ENCODE peak calls at places on chromosomes 5 and 9, in five cellular contexts. One of them, this sample, is unnamed.

GRCh38 chr5:170623576-170624181 is 119.9 kb downstream of the KCNIP1 start:
- DNase-seq in astrocyte: no peak
- DNase-seq in substantia nigra: peak
- DNase-seq in tibial nerve: no peak
- DNase-seq in breast epithelium: no peak
- DNase-seq in this sample: no peak

GRCh38 chr5:147751156-147751830 is 31.2 kb downstream of the JAKMIP2 start:
- DNase-seq in astrocyte: no peak
- DNase-seq in substantia nigra: peak
- DNase-seq in tibial nerve: no peak
- DNase-seq in breast epithelium: peak
- DNase-seq in this sample: no peak

GRCh38 chr9:93968451-93969327 is 13.5 kb upstream of the BARX1 start:
- DNase-seq in astrocyte: peak
- DNase-seq in substantia nigra: no peak
- DNase-seq in tibial nerve: no peak
- DNase-seq in breast epithelium: no peak
- DNase-seq in this sample: no peak

GRCh38 chr9:93893899-93894690 is 61.1 kb downstream of the BARX1 start:
- DNase-seq in astrocyte: no peak
- DNase-seq in substantia nigra: no peak
- DNase-seq in tibial nerve: no peak
- DNase-seq in breast epithelium: no peak
- DNase-seq in this sample: no peak

GRCh38 chr9:138023394-138024124 is 146.0 kb downstream of the CACNA1B start:
- DNase-seq in astrocyte: no peak
- DNase-seq in substantia nigra: no peak
- DNase-seq in tibial nerve: no peak
- DNase-seq in breast epithelium: peak
- DNase-seq in this sample: no peak

GRCh38 chr9:35195683-35196082 is 33.9 kb downstream of the UNC13B start:
- DNase-seq in astrocyte: peak
- DNase-seq in substantia nigra: no peak
- DNase-seq in tibial nerve: no peak
- DNase-seq in breast epithelium: no peak
- DNase-seq in this sample: no peak

GRCh38 chr5:156411131-156411727 is 84.3 kb downstream of the SGCD start:
- DNase-seq in astrocyte: peak
- DNase-seq in substantia nigra: no peak
- DNase-seq in tibial nerve: no peak
- DNase-seq in breast epithelium: no peak
- DNase-seq in this sample: no peak

GRCh38 chr5:135269828-135270545 is 129.0 kb downstream of the MACROH2A1 start:
- DNase-seq in astrocyte: peak
- DNase-seq in substantia nigra: no peak
- DNase-seq in tibial nerve: no peak
- DNase-seq in breast epithelium: no peak
- DNase-seq in this sample: peak

GRCh38 chr9:115597330-115597729 is 479.4 kb upstream of the TNC start:
- DNase-seq in astrocyte: no peak
- DNase-seq in substantia nigra: no peak
- DNase-seq in tibial nerve: no peak
- DNase-seq in breast epithelium: no peak
- DNase-seq in this sample: no peak

GRCh38 chr5:172548311-172548731 is 92.7 kb upstream of the NEURL1B start:
- DNase-seq in astrocyte: no peak
- DNase-seq in substantia nigra: peak
- DNase-seq in tibial nerve: no peak
- DNase-seq in breast epithelium: no peak
- DNase-seq in this sample: no peak

GRCh38 chr5:157748740-157749461 is 5.4 kb downstream of the LSM11 start:
- DNase-seq in astrocyte: peak
- DNase-seq in substantia nigra: no peak
- DNase-seq in tibial nerve: no peak
- DNase-seq in breast epithelium: no peak
- DNase-seq in this sample: no peak

GRCh38 chr5:111932628-111933027 is 175.6 kb upstream of the NREP start:
- DNase-seq in astrocyte: peak
- DNase-seq in substantia nigra: no peak
- DNase-seq in tibial nerve: no peak
- DNase-seq in breast epithelium: no peak
- DNase-seq in this sample: no peak

GRCh38 chr9:90455316-90455715 is 187.3 kb downstream of the DIRAS2 start:
- DNase-seq in astrocyte: no peak
- DNase-seq in substantia nigra: no peak
- DNase-seq in tibial nerve: no peak
- DNase-seq in breast epithelium: no peak
- DNase-seq in this sample: no peak

GRCh38 chr5:2224689-2225088 is 342.0 kb upstream of the IRX4 start:
- DNase-seq in astrocyte: no peak
- DNase-seq in substantia nigra: no peak
- DNase-seq in tibial nerve: no peak
- DNase-seq in breast epithelium: no peak
- DNase-seq in this sample: no peak

GRCh38 chr9:110892689-110893088 is 145.6 kb downstream of the LPAR1 start:
- DNase-seq in astrocyte: no peak
- DNase-seq in substantia nigra: no peak
- DNase-seq in tibial nerve: no peak
- DNase-seq in breast epithelium: no peak
- DNase-seq in this sample: no peak
- H3K27ac ChIP-seq in astrocyte: no peak
- H3K27ac ChIP-seq in substantia nigra: no peak
- H3K27ac ChIP-seq in tibial nerve: no peak
- H3K27ac ChIP-seq in breast epithelium: peak
- H3K27ac ChIP-seq in this sample: peak

GRCh38 chr9:99137225-99137624 is 32.3 kb downstream of the TGFBR1 start:
- DNase-seq in astrocyte: no peak
- DNase-seq in substantia nigra: no peak
- DNase-seq in tibial nerve: no peak
- DNase-seq in breast epithelium: no peak
- DNase-seq in this sample: no peak

GRCh38 chr9:99134893-99135341 is 30.0 kb downstream of the TGFBR1 start:
- DNase-seq in astrocyte: peak
- DNase-seq in substantia nigra: no peak
- DNase-seq in tibial nerve: no peak
- DNase-seq in breast epithelium: no peak
- DNase-seq in this sample: no peak

GRCh38 chr9:99138424-99139284 is 33.7 kb downstream of the TGFBR1 start:
- DNase-seq in astrocyte: no peak
- DNase-seq in substantia nigra: no peak
- DNase-seq in tibial nerve: no peak
- DNase-seq in breast epithelium: no peak
- DNase-seq in this sample: no peak

GRCh38 chr9:99133145-99133544 is 28.2 kb downstream of the TGFBR1 start:
- DNase-seq in astrocyte: no peak
- DNase-seq in substantia nigra: no peak
- DNase-seq in tibial nerve: no peak
- DNase-seq in breast epithelium: no peak
- DNase-seq in this sample: no peak

DNA sequence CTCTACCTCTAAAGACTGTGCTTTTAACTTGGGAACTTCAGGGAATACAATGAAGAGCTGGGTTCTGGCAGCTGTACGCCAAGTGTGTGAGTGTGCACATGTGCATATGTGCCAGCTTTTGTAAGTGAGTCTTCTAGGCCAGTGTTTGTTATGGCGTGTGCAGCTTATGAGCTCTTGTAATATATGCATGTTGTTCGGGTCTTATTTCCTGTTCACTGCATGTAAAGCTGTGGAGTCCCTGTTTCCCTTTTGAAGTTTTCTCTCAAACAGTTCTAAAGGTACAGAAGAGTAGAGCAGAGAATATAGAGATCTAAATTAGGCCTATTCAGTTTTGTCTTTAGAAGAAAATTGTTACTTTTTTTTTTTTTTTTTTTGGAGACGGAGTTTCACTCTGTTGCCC is 30.6 kb downstream of the TGFBR1 start:
- DNase-seq in astrocyte: no peak
- DNase-seq in substantia nigra: no peak
- DNase-seq in tibial nerve: no peak
- DNase-seq in breast epithelium: no peak
- DNase-seq in this sample: no peak
- H3K27ac ChIP-seq in astrocyte: no peak
- H3K27ac ChIP-seq in substantia nigra: no peak
- H3K27ac ChIP-seq in tibial nerve: no peak
- H3K27ac ChIP-seq in breast epithelium: no peak
- H3K27ac ChIP-seq in this sample: no peak

GRCh38 chr9:75228893-75229292 is 140.6 kb downstream of the OSTF1 start:
- DNase-seq in astrocyte: no peak
- DNase-seq in substantia nigra: no peak
- DNase-seq in tibial nerve: no peak
- DNase-seq in breast epithelium: no peak
- DNase-seq in this sample: no peak
- H3K27ac ChIP-seq in astrocyte: no peak
- H3K27ac ChIP-seq in substantia nigra: no peak
- H3K27ac ChIP-seq in tibial nerve: no peak
- H3K27ac ChIP-seq in breast epithelium: peak
- H3K27ac ChIP-seq in this sample: peak

GRCh38 chr9:134171316-134172197 is 7.2 kb upstream of the RNU6ATAC start:
- DNase-seq in astrocyte: peak
- DNase-seq in substantia nigra: no peak
- DNase-seq in tibial nerve: peak
- DNase-seq in breast epithelium: peak
- DNase-seq in this sample: no peak
- H3K27ac ChIP-seq in astrocyte: no peak
- H3K27ac ChIP-seq in substantia nigra: no peak
- H3K27ac ChIP-seq in tibial nerve: peak
- H3K27ac ChIP-seq in breast epithelium: peak
- H3K27ac ChIP-seq in this sample: no peak

GRCh38 chr9:127545196-127546124 is 66.6 kb upstream of the STXBP1 start:
- DNase-seq in astrocyte: peak
- DNase-seq in substantia nigra: peak
- DNase-seq in tibial nerve: peak
- DNase-seq in breast epithelium: peak
- DNase-seq in this sample: no peak
- H3K27ac ChIP-seq in astrocyte: peak
- H3K27ac ChIP-seq in substantia nigra: peak
- H3K27ac ChIP-seq in tibial nerve: peak
- H3K27ac ChIP-seq in breast epithelium: peak
- H3K27ac ChIP-seq in this sample: peak

GRCh38 chr5:119439140-119439625 is 13.1 kb upstream of the HSD17B4 start:
- DNase-seq in astrocyte: no peak
- DNase-seq in substantia nigra: no peak
- DNase-seq in tibial nerve: no peak
- DNase-seq in breast epithelium: peak
- DNase-seq in this sample: no peak

GRCh38 chr5:119435436-119436132 is 16.7 kb upstream of the HSD17B4 start:
- DNase-seq in astrocyte: peak
- DNase-seq in substantia nigra: peak
- DNase-seq in tibial nerve: peak
- DNase-seq in breast epithelium: peak
- DNase-seq in this sample: no peak
- H3K27ac ChIP-seq in astrocyte: no peak
- H3K27ac ChIP-seq in substantia nigra: no peak
- H3K27ac ChIP-seq in tibial nerve: no peak
- H3K27ac ChIP-seq in breast epithelium: no peak
- H3K27ac ChIP-seq in this sample: no peak

GRCh38 chr5:1099931-1100651 is 11.8 kb downstream of the SLC12A7 start:
- DNase-seq in astrocyte: no peak
- DNase-seq in substantia nigra: no peak
- DNase-seq in tibial nerve: no peak
- DNase-seq in breast epithelium: no peak
- DNase-seq in this sample: no peak

GRCh38 chr5:1103505-1104326 is 8.1 kb downstream of the SLC12A7 start:
- DNase-seq in astrocyte: no peak
- DNase-seq in substantia nigra: no peak
- DNase-seq in tibial nerve: peak
- DNase-seq in breast epithelium: peak
- DNase-seq in this sample: no peak

GRCh38 chr5:1103093-1103492 is 8.8 kb downstream of the SLC12A7 start:
- DNase-seq in astrocyte: no peak
- DNase-seq in substantia nigra: no peak
- DNase-seq in tibial nerve: no peak
- DNase-seq in breast epithelium: no peak
- DNase-seq in this sample: no peak

GRCh38 chr5:1100652-1101574 is 10.9 kb downstream of the SLC12A7 start:
- DNase-seq in astrocyte: no peak
- DNase-seq in substantia nigra: no peak
- DNase-seq in tibial nerve: no peak
- DNase-seq in breast epithelium: no peak
- DNase-seq in this sample: no peak

DNA sequence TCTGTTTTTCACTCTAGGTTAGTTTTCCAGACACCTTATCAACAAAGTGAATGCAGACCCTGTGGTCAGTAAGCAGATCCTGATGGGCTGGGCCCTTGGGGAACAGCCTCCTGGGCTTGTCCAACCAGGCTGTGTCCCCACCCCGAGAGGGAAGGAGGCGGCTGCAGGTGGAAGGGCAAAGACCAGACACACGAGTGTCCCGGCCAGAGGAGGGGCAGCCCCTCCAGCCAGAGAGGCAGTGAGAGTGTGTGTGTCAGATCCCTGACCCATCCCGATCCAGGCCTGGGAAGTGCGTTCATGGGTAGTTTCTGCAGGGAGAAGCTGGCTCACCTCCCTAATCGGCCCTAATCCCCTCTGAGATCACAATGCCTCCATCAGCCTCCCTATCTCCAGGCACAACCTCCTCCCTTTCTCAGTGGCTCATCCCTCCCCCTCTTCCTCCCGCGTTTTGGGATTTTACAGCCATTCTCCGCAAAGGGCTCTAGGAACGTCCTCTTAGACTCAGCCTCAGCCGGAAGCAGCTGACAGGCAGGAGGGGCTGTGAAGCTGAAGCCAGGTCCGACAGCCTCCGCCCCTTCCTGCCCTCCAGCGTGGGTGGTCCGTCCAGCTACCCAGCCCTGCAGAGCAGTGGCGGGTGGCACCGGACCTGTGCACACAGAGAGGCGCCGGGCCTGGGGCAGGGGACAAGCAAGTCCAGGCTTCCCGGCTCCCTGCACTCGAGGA is 9.7 kb downstream of the SLC12A7 start:
- DNase-seq in astrocyte: no peak
- DNase-seq in substantia nigra: no peak
- DNase-seq in tibial nerve: no peak
- DNase-seq in breast epithelium: no peak
- DNase-seq in this sample: no peak
- H3K27ac ChIP-seq in astrocyte: no peak
- H3K27ac ChIP-seq in substantia nigra: no peak
- H3K27ac ChIP-seq in tibial nerve: no peak
- H3K27ac ChIP-seq in breast epithelium: peak
- H3K27ac ChIP-seq in this sample: no peak

This sample was measured in epithelial cell of prostate.